ENCODE peak calls at places on chromosomes 6 and 20, in eight cellular contexts. D is RWPE1; T is hippocampal formation; W is NCI-H1105; H is BJ; R is GM03348; B is activated CD4-positive, alpha-beta T cell treated with anti-CD3 and anti-CD28 coated beads, Interleukin-2, amount 50 U/mL, for 24 hours; Y is stimulated activated CD4-positive, alpha-beta T cell treated with anti-CD3 and anti-CD28 coated beads, Interleukin-2, amount 100 ng/mL, for 24 hours. L is an unnamed sample.

GRCh38 chr20:50919567-50919966 is 11.7 kb downstream of the ADNP start:
- DNase-seq in D (peak), T (no peak), W (no peak), H (no peak), R (no peak), B (no peak), Y (no peak), L (no peak)

GRCh38 chr6:3711776-3712175 is 39.7 kb downstream of the PXDC1 start:
- DNase-seq in D (no peak), T (no peak), W (no peak), H (no peak), R (no peak), B (no peak), Y (no peak), L (no peak)

GRCh38 chr6:160927416-160927815 is 64.2 kb upstream of the MAP3K4 start:
- DNase-seq in D (no peak), T (no peak), W (no peak), H (no peak), R (no peak), B (no peak), Y (no peak), L (no peak)

GRCh38 chr6:130740308-130740707 is 86.9 kb upstream of the SMLR1 start:
- DNase-seq in D (no peak), T (no peak), W (no peak), H (no peak), R (no peak), B (no peak), Y (no peak), L (no peak)

GRCh38 chr6:117547688-117548621 is 54.4 kb downstream of the GOPC start:
- DNase-seq in D (no peak), T (peak), W (peak), H (no peak), R (peak), B (peak), Y (peak), L (no peak)

GRCh38 chr6:142570221-142570671 is 268.4 kb downstream of the ADGRG6 start:
- DNase-seq in D (peak), T (no peak), W (no peak), H (peak), R (peak), B (no peak), Y (no peak), L (no peak)

GRCh38 chr6:1190361-1190760 is 121.5 kb upstream of the FOXQ1 start:
- DNase-seq in D (peak), T (no peak), W (no peak), H (peak), R (peak), B (no peak), Y (no peak), L (no peak)

GRCh38 chr6:25257686-25258348 is 21.4 kb upstream of the CARMIL1 start:
- DNase-seq in D (no peak), T (no peak), W (no peak), H (no peak), R (no peak), B (no peak), Y (no peak), L (no peak)

GRCh38 chr20:11766961-11767360 is 150.7 kb upstream of the BTBD3 start:
- DNase-seq in D (no peak), T (no peak), W (peak), H (no peak), R (peak), B (no peak), Y (no peak), L (peak)

GRCh38 chr6:75546401-75546800 is 52.8 kb upstream of the FILIP1 start:
- DNase-seq in D (peak), T (no peak), W (no peak), H (no peak), R (peak), B (no peak), Y (no peak), L (no peak)

GRCh38 chr6:25387483-25387882 is 108.3 kb downstream of the CARMIL1 start:
- DNase-seq in D (no peak), T (no peak), W (no peak), H (no peak), R (no peak), B (no peak), Y (no peak), L (no peak)

GRCh38 chr6:51768087-51768486 is 319.3 kb downstream of the PKHD1 start:
- DNase-seq in D (no peak), T (no peak), W (no peak), H (no peak), R (no peak), B (no peak), Y (no peak), L (no peak)